ENCODE peak calls at places on chromosome 4, in four cellular contexts. I is HepG2, G is GM12878, F is K562. D is an unnamed sample.

GRCh38 chr4:31022702-31023101 is 302.5 kb downstream of the PCDH7 start:
- DNase-seq in I (no peak), G (no peak), F (no peak), D (no peak)

GRCh38 chr4:146278986-146279385 is 64.6 kb downstream of the REELD1 start:
- DNase-seq in F (no peak), G (no peak), I (no peak), D (no peak)

GRCh38 chr4:182843813-182844325 is 73.3 kb downstream of the DCTD start:
- DNase-seq in I (no peak), G (no peak), F (no peak), D (no peak)

GRCh38 chr4:69098470-69098869 is 2.2 kb downstream of the UGT2B7 start:
- DNase-seq in G (no peak), I (peak; percentile 93), F (no peak), D (no peak)

GRCh38 chr4:169286562-169287301 is 16.0 kb upstream of the SH3RF1 start:
- DNase-seq in I (no peak), F (peak; percentile 17), G (no peak), D (no peak)

GRCh38 chr4:92359481-92359880 is 55.7 kb downstream of the GRID2 start:
- DNase-seq in G (no peak), I (no peak), F (no peak), D (no peak)

GRCh38 chr4:188246488-188246887 is 107.2 kb downstream of the TRIML1 start:
- DNase-seq in G (no peak), I (no peak), F (no peak), D (no peak)

GRCh38 chr4:172985552-172985951 is 183.1 kb upstream of the GALNT7 start:
- DNase-seq in I (no peak), F (no peak), G (no peak), D (no peak)

GRCh38 chr4:110865611-110866254 is 242.9 kb upstream of the PITX2 start:
- DNase-seq in G (no peak), F (no peak), I (no peak), D (no peak)

GRCh38 chr4:99945718-99946345 is 586 bp downstream of the DNAJB14 start:
- DNase-seq in F (peak; percentile 45), I (peak; percentile 44), G (no peak), D (peak; percentile 37)

GRCh38 chr4:17787315-17787714 is 5.9 kb upstream of the FAM184B start:
- DNase-seq in G (no peak), I (no peak), F (no peak), D (no peak)

GRCh38 chr4:143402776-143403550 is 66.3 kb downstream of the GAB1 start:
- DNase-seq in F (no peak), G (no peak), I (no peak), D (no peak)

GRCh38 chr4:176302283-176303275 is 17.2 kb upstream of the SPCS3 start:
- DNase-seq in F (no peak), I (no peak), G (no peak), D (no peak)

GRCh38 chr4:124631760-124632159 is 80.8 kb downstream of the ANKRD50 start:
- DNase-seq in F (peak; percentile 80), G (no peak), I (no peak), D (peak; percentile 15)

GRCh38 chr4:26087108-26087507 is 173.1 kb downstream of the SMIM20 start:
- DNase-seq in F (no peak), I (no peak), G (no peak), D (no peak)

GRCh38 chr4:20203508-20203907 is 48.2 kb upstream of the SLIT2 start:
- DNase-seq in F (no peak), I (no peak), G (no peak), D (no peak)

GRCh38 chr4:105767579-105767978 is 59.0 kb downstream of the GSTCD start:
- DNase-seq in G (no peak), F (no peak), I (peak; percentile 20), D (no peak)

GRCh38 chr4:25223770-25224375 is 10.0 kb upstream of the PI4K2B start:
- DNase-seq in F (peak; percentile 50), I (no peak), G (no peak), D (no peak)

GRCh38 chr4:168449740-168450442 is 30.4 kb downstream of the DDX60L start:
- DNase-seq in F (peak; percentile 50), G (no peak), I (no peak), D (no peak)

GRCh38 chr4:12928751-12929150 is 555.4 kb downstream of the RAB28 start:
- DNase-seq in I (no peak), F (no peak), G (no peak), D (no peak)

GRCh38 chr4:39975488-39976089 is 2.1 kb downstream of the PDS5A start:
- DNase-seq in I (no peak), F (no peak), G (no peak), D (no peak)

GRCh38 chr4:71406459-71406963 is 67.7 kb downstream of the SLC4A4 start:
- DNase-seq in F (peak; percentile 88), G (no peak), I (no peak), D (no peak)

GRCh38 chr4:142085631-142086292 is 449.4 kb downstream of the IL15 start:
- DNase-seq in F (no peak), G (no peak), I (no peak), D (no peak)

DNA sequence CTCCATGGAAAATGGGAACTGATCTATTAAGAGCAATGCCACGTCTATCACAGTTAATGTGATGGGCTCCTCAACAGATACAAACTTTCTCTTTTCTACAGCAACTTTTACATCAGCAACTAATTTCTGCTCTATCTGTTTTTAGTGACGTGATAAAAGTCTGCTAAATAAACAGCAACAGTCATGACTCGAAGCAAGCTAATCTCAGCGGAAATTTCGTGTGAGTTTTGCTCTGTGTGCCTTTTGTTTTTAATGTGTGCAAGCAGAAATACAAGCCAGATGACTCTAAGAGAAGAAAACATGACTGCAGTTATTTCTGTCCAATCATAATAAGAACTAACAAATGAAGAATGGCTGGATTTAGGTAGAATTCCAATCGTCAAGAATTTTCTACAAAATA is 214.4 kb downstream of the LDB2 start:
- DNase-seq in I (no peak), F (no peak), G (no peak), D (no peak)
- TF ChIP-seq SP1 in I (no peak), F (no peak), G (no peak), D (no peak)

GRCh38 chr4:41349021-41349420 is 92.3 kb downstream of the UCHL1 start:
- DNase-seq in F (no peak), G (no peak), I (no peak), D (no peak)
- TF ChIP-seq TARDBP in F (no peak), G (no peak), I (no peak), D (no peak)

GRCh38 chr4:41933997-41934812 is 1.0 kb upstream of the TMEM33 start:
- DNase-seq in F (peak; percentile 22), I (peak; percentile 96), G (no peak), D (no peak)
- TF ChIP-seq SP1 in F (no peak), I (no peak), G (no peak), D (no peak)

DNA sequence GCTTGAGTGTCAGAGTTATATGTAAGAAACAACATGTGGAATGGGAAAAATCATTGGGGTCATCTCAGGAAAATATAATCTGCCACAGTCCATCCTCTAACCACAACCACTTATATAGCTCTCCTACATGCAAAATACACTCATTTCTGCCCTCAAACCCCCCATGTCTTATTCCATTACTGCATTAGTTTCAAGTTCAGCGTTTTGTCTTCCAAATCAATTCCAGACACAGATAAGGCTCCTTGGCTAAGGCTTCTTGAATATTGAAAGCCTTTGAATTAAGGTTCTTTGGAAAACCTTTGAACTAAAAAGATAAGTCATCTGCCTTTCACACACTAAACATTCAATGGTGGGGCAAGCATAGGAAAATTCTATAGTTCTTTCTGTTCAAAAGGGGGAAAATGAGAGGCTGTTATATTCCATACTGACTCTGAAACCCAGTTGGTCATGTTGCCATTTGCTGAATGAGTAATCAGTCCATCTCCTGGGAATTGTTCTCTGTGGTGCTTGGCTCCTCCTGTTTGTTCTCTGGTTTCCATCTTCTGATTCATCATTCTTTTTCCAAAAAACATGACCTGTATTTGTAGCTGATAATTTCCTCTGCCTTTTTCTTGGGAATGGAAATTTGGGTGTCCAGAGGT is 218.7 kb downstream of the BMPR1B start:
- DNase-seq in G (no peak), I (no peak), F (no peak), D (no peak)
- TF ChIP-seq TARDBP in G (no peak), I (no peak), F (no peak), D (no peak)

GRCh38 chr4:7487464-7487863 is 52.7 kb upstream of the PSAPL1 start:
- DNase-seq in F (no peak), G (no peak), I (no peak), D (no peak)
- TF ChIP-seq SP1 in F (no peak), G (no peak), I (no peak), D (no peak)

GRCh38 chr4:53840643-53841042 is 223.8 kb downstream of the CHIC2 start:
- DNase-seq in F (no peak), I (no peak), G (no peak), D (no peak)
- TF ChIP-seq TARDBP in F (no peak), I (no peak), G (no peak), D (no peak)

DNA sequence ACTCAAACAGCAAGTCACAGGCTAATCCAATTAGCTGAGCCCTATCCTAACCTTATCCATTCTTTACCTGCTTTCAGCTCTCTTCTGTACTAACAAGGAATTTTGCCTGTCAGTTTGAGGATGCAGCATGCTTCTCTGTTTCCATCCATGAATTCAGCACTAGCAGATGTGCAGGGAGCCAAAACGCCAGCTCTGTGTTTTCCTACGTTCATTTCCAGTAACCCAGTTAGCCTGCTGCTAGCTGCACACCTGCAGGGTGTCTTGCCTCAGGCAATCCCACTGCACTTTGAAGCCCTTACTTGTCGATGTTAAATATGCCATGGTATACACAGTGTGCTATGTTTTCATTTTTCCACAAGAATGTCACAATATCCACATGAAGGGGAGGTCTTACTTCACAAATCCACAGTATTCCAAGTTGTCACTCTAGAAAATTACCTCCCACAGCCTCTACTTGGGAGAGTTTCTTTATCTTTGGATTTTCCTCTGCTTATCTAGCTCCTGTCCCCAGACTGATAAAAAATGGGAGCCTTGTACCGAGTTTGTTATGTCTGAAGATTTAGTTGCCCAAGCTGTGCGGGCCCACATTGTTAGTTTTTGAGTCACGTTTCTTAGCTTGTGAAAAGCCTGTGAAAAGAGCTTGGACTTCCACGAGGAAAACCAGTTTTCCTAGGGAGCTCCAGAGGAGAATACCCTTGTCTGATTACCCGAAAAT is 127.6 kb upstream of the HHIP start:
- DNase-seq in G (no peak), F (no peak), I (no peak), D (no peak)
- TF ChIP-seq SP1 in G (no peak), F (no peak), I (no peak), D (no peak)

D was measured in HEK293T.